ENCODE peak calls at places on chromosomes 1 and 21, in eight cellular contexts. K is PC-9, U is OCI-LY7, P is PC-3, D is GM23338, V is MM.1S, L is HCT116, X is SK-N-SH. J is an unnamed sample.

GRCh38 chr1:45802343-45803298 is 791 bp upstream of the MAST2 start:
- DNase-seq in D (peak; percentile 58), P (peak; percentile 88), U (peak; percentile 42), K (peak; percentile 90), L (peak; percentile 57), X (peak; percentile 81), V (peak; percentile 65), J (peak; percentile 92)

GRCh38 chr1:58592521-58593134 is 15.6 kb upstream of the TACSTD2 start:
- DNase-seq in K (peak; percentile 94), L (no peak), U (no peak), P (peak; percentile 85), V (no peak), X (no peak), D (no peak), J (peak; percentile 53)

GRCh38 chr1:100791586-100791985 is 72.0 kb downstream of the VCAM1 start:
- DNase-seq in D (no peak), X (no peak), K (no peak), P (no peak), V (no peak), U (no peak), L (no peak), J (no peak)

GRCh38 chr1:31708324-31708723 is 4.5 kb upstream of the COL16A1 start:
- DNase-seq in D (no peak), K (no peak), V (no peak), X (no peak), U (no peak), L (no peak), P (no peak), J (peak; percentile 34)

GRCh38 chr1:180271640-180272255 is 41.7 kb downstream of the LHX4 start:
- DNase-seq in P (no peak), L (no peak), X (no peak), D (no peak), V (no peak), K (no peak), U (no peak), J (no peak)

GRCh38 chr1:70546726-70547125 is 135.7 kb downstream of the CTH start:
- DNase-seq in X (no peak), U (no peak), V (no peak), D (no peak), L (no peak), P (no peak), K (no peak), J (no peak)

GRCh38 chr1:241834733-241835377 is 13.1 kb upstream of the EXO1 start:
- DNase-seq in X (peak; percentile 26), D (peak; percentile 62), L (peak; percentile 26), V (peak; percentile 46), U (peak; percentile 31), K (peak; percentile 60), P (peak; percentile 76), J (peak; percentile 58)

GRCh38 chr1:157496121-157496526 is 56.2 kb downstream of the FCRL5 start:
- DNase-seq in L (peak; percentile 26), K (no peak), D (peak; percentile 76), X (peak; percentile 42), U (peak; percentile 82), V (peak; percentile 84), P (peak; percentile 84), J (peak; percentile 62)

GRCh38 chr1:44318097-44319088 is 36.7 kb downstream of the ERI3 start:
- DNase-seq in L (no peak), K (no peak), P (peak; percentile 61), V (peak; percentile 61), X (peak; percentile 72), U (peak; percentile 58), D (peak; percentile 95), J (peak; percentile 72)

GRCh38 chr1:201941420-201942128 is 4.8 kb downstream of the LMOD1 start:
- DNase-seq in D (peak; percentile 97), P (no peak), V (no peak), X (no peak), K (peak; percentile 68), L (no peak), U (no peak), J (no peak)

GRCh38 chr21:45545236-45545570 is 3.0 kb upstream of the SLC19A1 start:
- DNase-seq in L (no peak), X (no peak), D (no peak), V (no peak), K (no peak), U (no peak), P (no peak), J (no peak)

GRCh38 chr1:150877220-150877516 is 769 bp upstream of the ARNT start:
- DNase-seq in X (no peak), U (peak; percentile 44), L (no peak), K (no peak), P (no peak), D (peak; percentile 14), V (peak; percentile 40), J (no peak)

GRCh38 chr1:15207031-15207828 is 39.8 kb upstream of the FHAD1 start:
- DNase-seq in L (no peak), P (no peak), X (no peak), V (no peak), K (no peak), U (no peak), D (peak; percentile 71), J (no peak)

GRCh38 chr1:9195651-9196050 is 38.9 kb upstream of the H6PD start:
- DNase-seq in U (no peak), X (no peak), V (no peak), D (no peak), K (no peak), P (no peak), L (no peak), J (no peak)

GRCh38 chr1:21293537-21294265 is 3.4 kb upstream of the ECE1 start:
- DNase-seq in D (no peak), L (no peak), V (peak; percentile 85), P (no peak), U (peak; percentile 68), X (no peak), K (no peak), J (no peak)

GRCh38 chr1:12434174-12434573 is 183.8 kb downstream of the DHRS3 start:
- DNase-seq in L (peak; percentile 51), U (no peak), P (peak; percentile 76), V (peak; percentile 76), K (no peak), D (no peak), X (no peak), J (no peak)

GRCh38 chr1:12436345-12436658 is 181.7 kb downstream of the DHRS3 start:
- DNase-seq in L (no peak), D (no peak), U (no peak), X (no peak), K (no peak), P (no peak), V (no peak), J (no peak)

GRCh38 chr1:12433323-12434053 is 184.5 kb downstream of the DHRS3 start:
- DNase-seq in P (peak; percentile 3), D (peak; percentile 56), X (peak; percentile 42), U (no peak), V (no peak), L (peak; percentile 22), K (no peak), J (peak; percentile 68)

GRCh38 chr1:12435639-12436344 is 182.2 kb downstream of the DHRS3 start:
- DNase-seq in D (no peak), K (no peak), V (peak; percentile 92), P (peak; percentile 25), X (no peak), L (no peak), U (peak; percentile 6), J (no peak)

DNA sequence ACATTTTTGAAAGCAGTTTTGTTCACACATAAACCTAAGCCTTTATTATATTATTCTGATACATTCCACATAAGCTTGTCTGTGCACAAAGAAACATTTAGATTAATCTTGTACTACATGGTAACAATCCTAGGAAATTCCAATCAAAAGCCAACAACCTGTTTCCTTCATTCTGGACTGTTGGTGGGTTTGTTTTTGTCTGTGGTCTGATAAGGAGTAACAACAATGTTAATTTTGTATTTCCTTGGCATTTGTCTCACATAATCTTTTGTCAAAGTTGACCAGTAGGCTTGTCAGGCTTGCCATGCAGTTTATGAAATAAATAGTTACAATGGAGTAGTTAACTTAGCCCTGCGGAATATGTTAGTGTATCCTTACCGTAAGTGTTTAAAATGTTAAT is 183.3 kb downstream of the DHRS3 start:
- DNase-seq in U (no peak), X (no peak), V (no peak), D (no peak), P (no peak), L (no peak), K (no peak), J (no peak)
- H3K4me1 ChIP-seq in U (peaks cover 3% of the 10 kb centered on the region), X (peaks cover 20% of the 10 kb centered on the region), V (peaks cover 36% of the 10 kb centered on the region), D (no peaks in the 10 kb centered on the region), P (peaks cover 60% of the 10 kb centered on the region), L (peaks cover 58% of the 10 kb centered on the region), K (peaks cover 35% of the 10 kb centered on the region), J (peaks cover 23% of the 10 kb centered on the region)

DNA sequence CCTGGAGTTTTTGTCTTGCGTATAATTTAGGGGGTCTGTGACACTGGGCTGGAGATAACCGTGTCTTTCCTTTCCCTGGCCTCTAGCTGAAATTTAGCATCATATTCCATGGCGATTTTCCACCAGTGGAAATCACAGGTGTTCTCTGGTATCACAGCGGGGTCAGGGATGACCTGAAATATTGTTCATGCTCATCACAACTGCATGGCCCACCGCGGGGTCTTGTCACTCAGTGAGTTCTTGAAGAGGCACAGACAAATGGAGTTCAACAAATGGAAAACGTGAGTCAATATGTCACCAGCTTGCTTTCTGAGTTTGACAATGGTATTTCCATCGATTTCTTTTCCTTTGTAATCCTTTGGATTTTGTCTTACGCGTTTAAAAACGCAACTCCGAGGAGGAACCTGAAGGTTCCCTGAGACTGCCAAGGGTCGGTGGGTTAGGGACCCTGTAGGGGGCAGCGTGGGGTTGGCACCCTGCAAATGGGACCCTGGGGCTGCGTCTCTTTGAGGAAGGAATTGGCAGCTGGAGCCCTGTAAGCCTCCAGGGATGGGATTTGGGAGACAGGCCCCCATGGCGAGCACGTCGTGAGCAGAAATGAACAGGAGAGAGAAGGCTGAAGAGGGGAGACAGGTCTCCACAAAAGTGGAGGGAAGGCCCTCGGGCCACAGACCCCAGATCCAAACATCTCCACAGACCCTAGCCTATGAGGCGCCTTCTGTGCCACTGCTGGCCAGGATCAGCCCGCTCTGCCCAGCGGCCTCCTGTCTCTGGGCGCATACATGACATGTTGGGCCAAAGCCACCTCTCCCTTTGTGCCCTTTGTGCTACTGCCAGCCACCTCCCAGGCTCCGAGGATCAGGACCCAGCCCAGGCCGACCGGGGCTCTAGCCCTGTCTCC is 32.1 kb upstream of the RUNX3 start:
- DNase-seq in L (no peak), X (no peak), V (no peak), K (no peak), D (peak; percentile 65), P (no peak), U (no peak), J (no peak)
- H3K9me2 ChIP-seq in L (no peaks in the 10 kb centered on the region), X (no peaks in the 10 kb centered on the region), V (no peaks in the 10 kb centered on the region), K (no peaks in the 10 kb centered on the region), D (no peaks in the 10 kb centered on the region), P (no peaks in the 10 kb centered on the region), U (no peaks in the 10 kb centered on the region), J (no peaks in the 10 kb centered on the region)

DNA sequence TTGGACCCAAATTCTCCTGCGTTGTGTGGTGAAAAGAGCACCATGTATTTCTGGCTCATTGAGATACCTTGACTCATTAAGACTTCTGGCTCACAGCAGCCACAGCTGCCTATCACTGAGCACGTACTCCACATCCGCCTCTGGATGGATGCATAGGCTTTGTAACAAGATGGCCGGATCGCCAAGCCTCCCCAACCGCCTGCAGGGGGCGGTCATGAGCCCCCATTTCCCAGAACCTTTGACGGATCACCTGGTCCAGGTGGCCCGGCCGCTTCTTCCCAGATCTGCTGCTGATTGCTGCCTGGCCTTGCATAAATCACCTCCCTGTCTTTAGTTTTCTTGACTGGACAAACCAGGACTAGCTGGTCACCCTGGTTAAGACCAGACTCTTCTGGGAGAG is 156.5 kb upstream of the KLHDC7A start:
- DNase-seq in V (no peak), D (peak; percentile 63), P (no peak), U (no peak), X (no peak), L (no peak), K (no peak), J (no peak)
- TF ChIP-seq CTCF in V (peak; percentile 49), D (peak; percentile 71), P (peak; percentile 40), U (peak; percentile 69), X (no peak), L (no peak), K (peak; percentile 28), J (peak; percentile 10)

GRCh38 chr21:44354775-44355771 is 1.7 kb downstream of the TRPM2 start:
- DNase-seq in P (no peak), U (peak; percentile 84), V (peak; percentile 31), K (no peak), D (no peak), L (no peak), X (no peak), J (no peak)
- H3K4me1 ChIP-seq in P (no peaks in the 10 kb centered on the region), U (peaks cover 37% of the 10 kb centered on the region), V (no peaks in the 10 kb centered on the region), K (no peaks in the 10 kb centered on the region), D (no peaks in the 10 kb centered on the region), L (no peaks in the 10 kb centered on the region), X (no peaks in the 10 kb centered on the region), J (no peaks in the 10 kb centered on the region)

J was measured in hepatocyte.